ENCODE peak calls at places on chromosomes 4 and X, in nine cellular contexts. B is fibroblast of lung; D is mesendoderm; W is CD4-positive, CD25-positive, alpha-beta regulatory T cell; G is endodermal cell; X is uterus; O is CD8-positive, alpha-beta memory T cell; H is GM23248; J is adrenal gland. N is an unnamed sample.

GRCh38 chr4:147496500-147496899 is 15.6 kb downstream of the EDNRA start:
- DNase-seq in H (no peak), G (no peak), D (no peak), W (no peak), O (no peak), B (no peak), X (no peak), J (no peak), N (no peak)

GRCh38 chrX:152641996-152642395 is 4.3 kb downstream of the GABRQ start:
- DNase-seq in W (no peak), O (no peak), G (peak), X (no peak), H (peak), B (no peak), J (no peak), D (peak), N (no peak)

GRCh38 chr4:15164571-15164970 is 162.3 kb downstream of the CPEB2 start:
- DNase-seq in X (no peak), H (peak), W (no peak), O (no peak), D (no peak), B (no peak), J (no peak), G (no peak), N (no peak)

GRCh38 chr4:3471886-3472285 is 8.8 kb downstream of the DOK7 start:
- DNase-seq in H (no peak), O (no peak), X (no peak), J (no peak), B (no peak), W (no peak), G (no peak), D (no peak), N (no peak)

GRCh38 chr4:37540486-37540885 is 145.7 kb downstream of the RELL1 start:
- DNase-seq in H (no peak), B (peak), W (no peak), X (no peak), O (no peak), D (peak), J (no peak), G (peak), N (no peak)

GRCh38 chr4:24855741-24856140 is 57.1 kb downstream of the CCDC149 start:
- DNase-seq in G (no peak), H (no peak), J (no peak), D (peak), W (no peak), B (no peak), O (no peak), X (no peak), N (no peak)

GRCh38 chrX:39759526-39760224 is 338.1 kb downstream of the BCOR start:
- DNase-seq in W (no peak), D (no peak), J (peak), B (peak), X (peak), H (peak), G (peak), O (no peak), N (no peak)

GRCh38 chr4:8834681-8835220 is 36.9 kb downstream of the HMX1 start:
- DNase-seq in J (peak), O (no peak), W (no peak), H (no peak), X (peak), B (no peak), D (no peak), G (peak), N (no peak)

GRCh38 chr4:183485411-183486160 is 19.3 kb upstream of the ING2 start:
- DNase-seq in X (no peak), O (no peak), G (no peak), J (no peak), H (peak), W (no peak), B (peak), D (no peak), N (no peak)

GRCh38 chr4:159547645-159548308 is 444.9 kb downstream of the RAPGEF2 start:
- DNase-seq in O (no peak), X (no peak), G (no peak), B (peak), D (no peak), W (no peak), J (no peak), H (peak), N (no peak)

GRCh38 chr4:180650273-180650672 is 1592.9 kb upstream of the TENM3 start:
- DNase-seq in O (no peak), X (no peak), W (no peak), D (no peak), H (no peak), B (no peak), G (no peak), J (no peak), N (no peak)

GRCh38 chr4:114180481-114180880 is 201.0 kb upstream of the ARSJ start:
- DNase-seq in D (peak), B (peak), H (peak), X (peak), O (peak), J (peak), G (peak), W (peak), N (no peak)

GRCh38 chr4:182560358-182560757 is 317.2 kb downstream of the TENM3 start:
- DNase-seq in H (no peak), B (peak), W (no peak), D (peak), X (no peak), J (no peak), G (peak), O (no peak), N (no peak)

GRCh38 chrX:137743414-137743813 is 177.5 kb downstream of the ZIC3 start:
- DNase-seq in B (no peak), O (no peak), J (no peak), W (no peak), X (no peak), G (peak), H (no peak), D (peak), N (no peak)

GRCh38 chrX:117570160-117570559 is 546.5 kb downstream of the KLHL13 start:
- DNase-seq in O (no peak), X (no peak), H (no peak), G (no peak), W (no peak), J (no peak), D (no peak), B (no peak), N (no peak)

GRCh38 chr4:52248836-52249235 is 197.7 kb downstream of the SPATA18 start:
- DNase-seq in O (no peak), J (no peak), H (peak), G (no peak), D (no peak), W (no peak), B (no peak), X (no peak), N (no peak)

GRCh38 chr4:13327991-13328390 is 156.1 kb downstream of the RAB28 start:
- DNase-seq in X (no peak), H (peak), D (no peak), G (no peak), J (no peak), O (no peak), B (no peak), W (no peak), N (no peak)

GRCh38 chrX:48631376-48632090 is 34.2 kb downstream of the WDR13 start:
- DNase-seq in H (peak), X (peak), B (peak), D (peak), J (peak), W (peak), O (peak), G (peak), N (peak)

GRCh38 chr4:99029852-99030251 is 34.3 kb downstream of the METAP1 start:
- DNase-seq in W (no peak), D (no peak), G (no peak), H (no peak), J (no peak), B (peak), O (no peak), X (no peak), N (no peak)
- H3K27ac ChIP-seq in W (no peak), D (no peak), G (no peak), H (no peak), J (no peak), B (no peak), O (no peak), X (no peak), N (no peak)

DNA sequence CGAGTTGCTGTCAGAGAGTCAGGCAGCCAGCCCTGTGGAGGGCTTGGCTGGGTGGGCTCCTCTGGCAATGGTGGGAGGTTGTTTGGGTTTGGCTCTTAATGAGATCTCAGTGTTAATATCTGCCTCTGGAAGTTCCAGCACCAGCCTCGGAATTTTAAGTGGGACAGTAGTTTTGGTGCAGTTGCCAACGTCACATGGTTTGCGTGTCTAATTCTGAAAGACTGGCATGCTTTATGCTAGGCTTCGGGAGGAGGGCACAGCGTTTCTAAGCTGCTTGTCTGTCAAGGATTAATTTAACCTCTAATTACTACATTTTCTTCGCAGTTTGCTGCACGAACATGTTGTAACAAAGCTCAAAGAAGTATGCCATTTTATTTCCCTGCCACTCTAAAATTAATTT is 9.2 kb downstream of the MAMLD1 start:
- DNase-seq in B (no peak), W (no peak), G (no peak), D (no peak), X (no peak), H (no peak), O (no peak), J (no peak), N (no peak)
- H3K27ac ChIP-seq in B (no peak), W (no peak), G (no peak), D (no peak), X (peak), H (no peak), O (no peak), J (no peak), N (no peak)

DNA sequence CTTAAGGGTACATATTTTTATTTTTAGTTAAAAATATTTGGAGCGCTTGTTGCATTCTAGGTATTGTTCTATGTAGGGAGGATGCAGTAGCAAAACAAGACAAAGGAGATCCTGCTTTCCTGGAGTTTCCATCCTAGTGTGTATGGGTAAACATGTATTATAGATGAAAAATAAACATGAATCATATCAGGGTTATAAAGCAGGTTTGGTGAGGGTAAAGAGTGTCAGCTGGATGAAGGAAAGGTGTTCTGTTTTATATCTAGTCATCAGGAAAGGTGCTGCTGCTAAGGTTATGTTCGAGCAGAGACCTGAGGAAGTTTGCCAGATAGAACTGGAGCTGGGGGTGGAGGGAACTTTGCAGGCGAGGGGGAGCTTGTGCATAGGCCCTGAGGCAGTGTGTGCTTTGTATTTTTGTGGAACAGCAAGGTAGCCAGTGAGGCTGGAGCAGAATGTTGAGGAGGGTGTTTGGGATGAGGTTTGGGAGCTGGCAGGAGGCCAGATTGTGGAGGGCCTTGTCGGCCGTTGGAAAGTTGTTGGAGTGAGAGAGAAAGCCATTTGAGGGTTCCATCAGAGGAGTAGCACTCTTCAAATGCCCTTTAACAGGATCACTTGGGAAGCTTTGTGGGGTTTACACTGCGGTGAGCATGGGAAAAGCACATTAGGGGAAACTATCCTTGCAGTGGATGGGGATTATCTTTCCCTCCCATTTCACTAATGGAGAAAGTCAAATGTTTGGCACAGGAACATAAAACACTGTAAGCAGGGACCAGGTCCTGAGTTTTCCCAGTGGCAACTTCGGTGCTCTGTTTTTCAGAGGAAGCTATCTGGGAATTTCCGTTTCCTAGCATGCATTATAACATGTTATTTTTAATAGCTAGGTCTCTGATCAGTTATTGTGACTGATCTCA is 35.9 kb downstream of the AFF1 start:
- DNase-seq in O (no peak), B (no peak), G (no peak), W (no peak), X (no peak), H (no peak), J (no peak), D (no peak), N (no peak)
- H3K27ac ChIP-seq in O (no peak), B (no peak), G (no peak), W (no peak), X (peak), H (no peak), J (no peak), D (no peak), N (no peak)

GRCh38 chr4:70778888-70779422 is 57.2 kb downstream of the RUFY3 start:
- DNase-seq in H (no peak), D (no peak), B (peak), W (no peak), J (peak), X (no peak), O (no peak), G (no peak), N (no peak)
- H3K27ac ChIP-seq in H (no peak), D (no peak), B (no peak), W (no peak), J (peak), X (peak), O (no peak), G (no peak), N (no peak)

GRCh38 chr4:19694829-19695228 is 556.9 kb upstream of the SLIT2 start:
- DNase-seq in J (no peak), X (peak), B (no peak), W (no peak), O (no peak), H (no peak), G (no peak), D (no peak), N (no peak)

GRCh38 chr4:19698961-19699360 is 552.7 kb upstream of the SLIT2 start:
- DNase-seq in G (no peak), B (peak), D (no peak), W (no peak), O (no peak), J (no peak), H (no peak), X (no peak), N (no peak)

GRCh38 chr4:19689511-19689910 is 562.2 kb upstream of the SLIT2 start:
- DNase-seq in J (no peak), H (peak), W (no peak), X (no peak), B (peak), D (peak), O (no peak), G (no peak), N (no peak)

DNA sequence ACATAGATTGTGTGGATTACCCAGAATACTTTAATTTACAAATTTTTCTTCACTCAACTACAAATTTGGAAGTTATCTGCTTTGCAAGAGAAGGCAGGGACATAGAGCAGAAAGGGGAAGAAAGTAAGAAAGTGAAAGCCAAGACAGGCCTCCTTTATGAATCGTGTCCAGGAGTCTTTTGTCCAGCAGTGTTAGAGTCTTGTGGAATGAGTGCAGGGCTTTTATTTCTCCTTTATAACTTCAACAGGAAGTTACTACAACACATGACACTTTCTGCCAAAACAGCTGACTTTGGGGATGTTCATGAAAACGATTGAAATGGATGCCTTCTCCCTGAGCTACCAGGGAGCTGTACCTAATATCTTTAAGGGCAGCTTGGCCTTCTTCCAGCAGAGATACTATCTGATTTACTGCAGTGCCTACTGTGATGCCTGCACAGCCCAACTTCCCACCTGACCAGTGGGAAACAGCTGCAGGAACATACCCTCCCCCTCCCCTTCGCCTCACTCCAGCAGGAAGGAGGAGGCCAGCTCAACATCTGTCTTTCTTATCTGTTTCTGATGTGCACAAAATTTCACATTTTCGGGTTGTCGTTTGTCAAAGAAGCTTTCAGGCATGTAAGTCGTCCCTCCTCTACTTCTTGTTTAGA is 557.6 kb upstream of the SLIT2 start:
- DNase-seq in H (peak), G (no peak), O (no peak), D (peak), B (no peak), X (peak), J (no peak), W (no peak), N (no peak)
- H3K27ac ChIP-seq in H (no peak), G (no peak), O (no peak), D (no peak), B (no peak), X (peak), J (no peak), W (no peak), N (no peak)

DNA sequence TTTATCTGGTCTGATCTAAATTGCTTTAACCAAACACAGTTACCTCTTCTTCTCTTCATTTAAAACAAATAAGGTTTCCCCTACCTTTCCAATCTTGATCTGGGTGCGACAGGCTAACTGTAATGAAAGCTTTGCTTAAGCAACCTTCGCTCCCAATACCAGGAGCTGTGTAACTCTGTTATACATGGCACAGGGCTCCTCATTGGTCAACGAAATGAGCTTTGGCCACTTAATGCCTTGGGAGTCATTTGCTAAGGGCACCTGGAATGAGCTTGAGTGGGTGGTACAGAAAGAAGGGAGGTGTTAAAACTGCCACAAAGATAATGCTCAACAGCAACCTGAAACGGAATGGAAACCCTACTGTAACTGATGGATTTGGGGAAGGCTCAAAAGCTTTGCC is 140.5 kb downstream of the CHRNA9 start:
- DNase-seq in W (no peak), O (no peak), X (no peak), J (no peak), H (no peak), D (peak), B (no peak), G (no peak), N (no peak)
- H3K27ac ChIP-seq in W (no peak), O (no peak), X (no peak), J (no peak), H (no peak), D (no peak), B (no peak), G (no peak), N (no peak)

GRCh38 chr4:145486603-145487002 is 5.0 kb downstream of the SMAD1 start:
- DNase-seq in B (no peak), D (no peak), H (no peak), X (no peak), W (no peak), J (no peak), O (no peak), G (no peak), N (no peak)
- H3K27ac ChIP-seq in B (no peak), D (no peak), H (no peak), X (peak), W (no peak), J (no peak), O (no peak), G (no peak), N (no peak)

GRCh38 chrX:129981752-129982299 is 609 bp upstream of the BCORL1 start:
- DNase-seq in O (no peak), J (no peak), G (no peak), X (peak), B (no peak), H (no peak), W (no peak), D (no peak), N (no peak)
- H3K27ac ChIP-seq in O (no peak), J (no peak), G (no peak), X (peak), B (no peak), H (no peak), W (no peak), D (no peak), N (no peak)

GRCh38 chr4:73609688-73610087 is 10.5 kb downstream of the RASSF6 start:
- DNase-seq in O (no peak), J (no peak), H (no peak), D (no peak), X (no peak), W (no peak), B (peak), G (no peak), N (no peak)

GRCh38 chr4:73603854-73604584 is 16.2 kb downstream of the RASSF6 start:
- DNase-seq in G (no peak), O (no peak), B (no peak), X (no peak), J (no peak), W (no peak), H (no peak), D (no peak), N (no peak)

GRCh38 chr4:73608677-73609594 is 11.3 kb downstream of the RASSF6 start:
- DNase-seq in H (peak), G (no peak), W (no peak), B (no peak), J (no peak), D (no peak), X (no peak), O (no peak), N (no peak)

GRCh38 chr4:73607375-73608026 is 12.7 kb downstream of the RASSF6 start:
- DNase-seq in J (no peak), D (no peak), H (no peak), W (no peak), O (no peak), G (no peak), B (no peak), X (no peak), N (no peak)

DNA sequence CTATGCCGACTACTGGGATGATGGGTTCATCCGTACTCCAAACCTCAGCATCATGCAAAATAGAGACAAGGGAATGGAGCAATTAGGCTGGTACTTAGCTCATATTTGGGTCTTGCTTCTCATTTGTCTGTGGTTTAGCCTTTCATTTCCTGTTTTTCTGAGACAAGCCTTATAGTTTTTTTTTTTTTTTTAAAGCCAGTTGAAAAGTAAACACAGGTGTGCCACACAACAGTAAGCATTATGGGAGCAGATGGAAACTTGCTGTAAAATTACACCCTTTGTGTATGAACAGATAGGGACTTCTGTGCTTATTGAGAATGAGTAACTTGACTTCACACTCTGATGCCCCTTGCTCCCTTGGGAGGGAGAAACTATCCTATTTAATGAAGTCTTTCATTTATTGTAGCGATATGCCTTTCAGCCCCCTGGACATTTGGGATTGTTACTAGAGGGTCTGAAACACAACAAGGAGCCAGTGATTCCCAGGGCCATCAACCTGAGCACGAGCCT is 13.7 kb downstream of the RASSF6 start:
- DNase-seq in O (no peak), B (no peak), G (no peak), H (no peak), J (no peak), X (no peak), W (no peak), D (no peak), N (no peak)
- H3K27ac ChIP-seq in O (no peak), B (no peak), G (no peak), H (no peak), J (no peak), X (no peak), W (no peak), D (no peak), N (no peak)